ENCODE peak calls at places on chromosomes 12 and 14, in five cellular contexts. M, S, C, Q and E are unnamed samples.

GRCh38 chr14:103474893-103475292 is 47.7 kb downstream of the CKB start:
- DNase-seq in Q (no peak), S (no peak), C (no peak), M (no peak), E (no peak)

GRCh38 chr12:55862286-55862685 is 19.6 kb upstream of the MMP19 start:
- DNase-seq in S (no peak), M (no peak), Q (no peak), C (no peak), E (no peak)

GRCh38 chr12:84757978-84758377 is 154.6 kb downstream of the SLC6A15 start:
- DNase-seq in M (no peak), C (no peak), S (no peak), Q (no peak), E (no peak)

GRCh38 chr14:99603471-99603933 is 505 bp downstream of the CCDC85C start:
- DNase-seq in S (peak), M (no peak), Q (no peak), C (no peak), E (no peak)

GRCh38 chr14:26761532-26761931 is 163.7 kb upstream of the NOVA1 start:
- DNase-seq in Q (no peak), M (no peak), S (no peak), C (no peak), E (no peak)

GRCh38 chr12:101928556-101928955 is 51.2 kb downstream of the DRAM1 start:
- DNase-seq in S (no peak), Q (no peak), M (no peak), C (no peak), E (no peak)

GRCh38 chr14:56294125-56294524 is 175.9 kb downstream of the PELI2 start:
- DNase-seq in Q (no peak), C (no peak), M (no peak), S (peak), E (no peak)

GRCh38 chr14:67186369-67186768 is 2.9 kb upstream of the GARIN2 start:
- DNase-seq in S (no peak), C (no peak), M (no peak), Q (no peak), E (no peak)

GRCh38 chr14:21807975-21808374 is 134.4 kb upstream of the OR4E1 start:
- DNase-seq in Q (no peak), M (no peak), C (no peak), S (no peak), E (no peak)

GRCh38 chr12:116959845-116960514 is 49.2 kb downstream of the FBXW8 start:
- DNase-seq in C (peak), S (no peak), Q (no peak), M (no peak), E (no peak)

GRCh38 chr14:23641915-23642588 is 5.9 kb downstream of the DHRS2 start:
- DNase-seq in S (no peak), Q (peak), C (no peak), M (no peak), E (no peak)

GRCh38 chr12:29725587-29726320 is 58.0 kb downstream of the TMTC1 start:
- DNase-seq in M (no peak), S (no peak), C (peak), Q (no peak), E (no peak)

GRCh38 chr12:120736404-120737331 is 11.0 kb downstream of the ACADS start:
- DNase-seq in Q (no peak), S (no peak), C (no peak), M (no peak), E (no peak)

GRCh38 chr12:6435941-6436715 is 8.6 kb upstream of the CD27 start:
- DNase-seq in C (no peak), Q (no peak), S (no peak), M (no peak), E (no peak)

GRCh38 chr14:68018598-68018997 is 199.0 kb downstream of the RAD51B start:
- DNase-seq in Q (peak), M (no peak), S (no peak), C (no peak), E (no peak)

GRCh38 chr12:45966486-45966885 is 23.9 kb downstream of the SCAF11 start:
- DNase-seq in M (no peak), S (no peak), Q (peak), C (no peak), E (no peak)

GRCh38 chr14:44529026-44529425 is 21.9 kb upstream of the FSCB start:
- DNase-seq in S (no peak), C (no peak), Q (no peak), M (no peak), E (no peak)

GRCh38 chr14:34368115-34368970 is 93.7 kb downstream of the SPTSSA start:
- DNase-seq in C (no peak), S (no peak), M (no peak), Q (peak), E (no peak)

GRCh38 chr12:86710110-86710509 is 453.9 kb upstream of the MGAT4C start:
- DNase-seq in C (no peak), S (no peak), Q (no peak), M (no peak), E (no peak)

GRCh38 chr12:116053479-116054195 is 223.9 kb downstream of the MED13L start:
- DNase-seq in S (no peak), M (no peak), Q (peak), C (no peak), E (no peak)

GRCh38 chr14:91606851-91607250 is 96.7 kb upstream of the PPP4R3A start:
- DNase-seq in S (no peak), Q (no peak), C (no peak), M (no peak), E (no peak)

GRCh38 chr12:97923546-97923945 is 460.9 kb downstream of the RMST start:
- DNase-seq in M (no peak), C (no peak), Q (no peak), S (no peak), E (no peak)

GRCh38 chr12:119693006-119693405 is 25.1 kb downstream of the PRKAB1 start:
- DNase-seq in Q (no peak), C (no peak), M (no peak), S (no peak), E (no peak)

GRCh38 chr14:65156568-65157366 is 54.5 kb upstream of the MAX start:
- DNase-seq in Q (no peak), M (no peak), C (peak), S (no peak), E (no peak)

GRCh38 chr12:49825360-49825970 is 2.7 kb downstream of the NCKAP5L start:
- DNase-seq in Q (no peak), M (no peak), S (no peak), C (no peak), E (no peak)

GRCh38 chr12:93468008-93468371 is 676 bp downstream of the MRPL42 start:
- DNase-seq in M (no peak), S (no peak), Q (no peak), C (no peak), E (no peak)

GRCh38 chr14:103892247-103892646 is 36.0 kb upstream of the TDRD9 start:
- DNase-seq in M (no peak), S (no peak), C (no peak), Q (no peak), E (no peak)

GRCh38 chr12:110582286-110583136 is 607 bp downstream of the PPTC7 start:
- DNase-seq in Q (no peak), S (peak), M (peak), C (no peak), E (no peak)

GRCh38 chr12:110579889-110580253 is 3.2 kb downstream of the PPTC7 start:
- DNase-seq in C (no peak), Q (no peak), M (no peak), S (no peak), E (no peak)

GRCh38 chr12:110583137-110584059 is at the start of gene PPTC7:
- DNase-seq in M (peak), S (peak), Q (peak), C (peak), E (peak)

GRCh38 chr12:110579239-110579888 is 3.8 kb downstream of the PPTC7 start:
- DNase-seq in M (no peak), C (no peak), Q (no peak), S (no peak), E (no peak)

DNA sequence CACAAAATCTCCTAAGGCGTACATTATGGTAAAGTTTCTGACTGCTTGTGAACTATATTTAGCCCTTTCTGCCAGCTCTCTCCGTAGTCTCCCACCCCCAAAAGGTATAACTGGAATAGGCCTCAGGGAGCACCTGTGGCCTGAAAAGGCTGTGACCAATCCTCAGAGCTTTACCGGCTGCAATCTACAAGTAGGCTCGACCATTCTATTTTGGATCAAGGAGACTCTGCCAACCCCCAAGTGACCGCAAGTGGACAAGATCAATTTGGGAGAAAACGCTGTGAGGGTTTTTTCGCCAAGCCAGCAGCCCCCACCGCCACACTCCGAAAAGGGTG is 1.2 kb downstream of the PPTC7 start:
- DNase-seq in S (no peak), C (no peak), Q (no peak), M (peak), E (no peak)
- TF ChIP-seq SRF in S (no peak), C (no peak), Q (no peak), M (no peak), E (no peak)

DNA sequence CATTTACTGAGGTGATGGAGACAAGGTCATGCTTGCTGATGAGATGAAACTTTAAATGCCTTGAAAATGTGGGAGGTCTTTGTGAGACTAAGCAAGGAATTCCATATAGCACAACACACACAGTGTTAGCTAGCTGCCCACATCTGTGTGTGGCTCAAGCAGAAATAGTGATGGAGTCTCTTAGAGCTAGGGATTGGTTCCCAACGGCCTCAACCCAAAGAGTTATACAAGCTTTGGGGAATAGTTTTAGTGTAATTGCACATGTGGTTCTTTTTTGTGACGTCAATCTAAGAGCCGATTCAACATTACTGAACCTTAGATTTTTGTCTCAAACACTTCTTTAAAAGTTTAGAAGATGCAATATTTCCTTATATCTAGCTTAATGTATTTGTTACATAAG is 157.7 kb upstream of the LRIG3 start:
- DNase-seq in S (no peak), C (no peak), M (no peak), Q (no peak), E (no peak)
- H3K9ac ChIP-seq in S (no peak), C (no peak), M (no peak), Q (no peak), E (no peak)

DNA sequence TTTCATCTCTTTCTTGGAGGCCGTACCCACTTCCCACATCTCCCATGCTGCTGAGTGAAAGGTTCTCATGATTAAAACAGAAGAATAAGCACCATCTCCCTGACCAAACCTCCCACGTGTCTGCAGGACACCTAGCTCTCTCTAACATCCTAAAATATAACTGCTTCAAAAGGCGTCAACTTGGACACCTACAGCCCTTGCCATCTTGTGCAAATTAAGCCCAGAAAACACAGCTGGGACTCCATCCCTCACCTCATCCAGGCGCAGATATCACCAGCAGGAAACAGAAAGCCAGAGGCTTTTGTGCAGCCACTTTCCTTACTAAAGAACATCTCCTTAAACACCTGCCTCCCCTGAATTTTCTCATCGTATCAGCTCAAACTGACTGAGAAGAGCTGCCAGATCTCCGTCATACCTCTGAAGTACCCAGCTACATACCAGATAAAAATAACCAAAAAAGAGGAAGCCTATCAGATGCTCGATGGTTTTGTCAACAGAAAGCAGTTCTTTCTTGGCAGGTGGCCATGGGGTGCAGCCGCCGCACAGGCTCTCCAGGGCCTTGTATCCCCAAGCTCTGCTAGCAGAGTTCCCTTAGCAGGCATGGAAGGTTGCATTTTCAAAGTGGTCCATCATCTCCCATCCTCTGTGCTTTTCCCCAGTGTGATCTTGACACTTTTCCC is 28.8 kb downstream of the MAP3K9 start:
- DNase-seq in M (no peak), Q (no peak), S (no peak), C (peak), E (no peak)
- TF ChIP-seq SRF in M (no peak), Q (no peak), S (no peak), C (no peak), E (no peak)

GRCh38 chr12:76764856-76765255 is 941 bp downstream of the ZDHHC17 start:
- DNase-seq in S (no peak), M (no peak), Q (peak), C (no peak), E (no peak)

GRCh38 chr12:76766161-76766560 is 2.2 kb downstream of the ZDHHC17 start:
- DNase-seq in C (no peak), S (no peak), M (no peak), Q (no peak), E (no peak)

GRCh38 chr12:76763746-76764675 is at the start of gene ZDHHC17:
- DNase-seq in C (peak), Q (peak), S (peak), M (peak), E (peak)

GRCh38 chr12:76768566-76768965 is 4.7 kb downstream of the ZDHHC17 start:
- DNase-seq in M (no peak), S (no peak), Q (no peak), C (no peak), E (no peak)

DNA sequence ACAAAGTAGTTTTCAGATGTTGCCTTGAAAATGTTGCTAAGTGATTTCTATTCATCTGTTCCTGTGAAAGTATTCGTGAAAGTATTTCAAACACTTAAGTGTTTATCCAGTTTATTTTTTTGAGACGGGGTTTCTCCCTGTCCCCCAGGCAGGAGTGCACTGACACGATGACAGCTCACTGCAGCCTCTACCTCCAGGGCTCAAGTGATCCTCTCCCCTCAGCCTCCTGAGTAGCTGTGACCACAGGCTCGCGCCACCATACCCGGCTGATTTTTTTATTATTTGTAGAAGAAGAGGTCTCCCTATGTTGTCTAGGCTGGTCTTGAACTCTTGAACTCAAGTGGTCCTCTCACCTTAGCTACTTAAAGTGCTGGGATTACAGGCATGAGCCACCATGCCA is 1.7 kb downstream of the ZDHHC17 start:
- DNase-seq in M (no peak), S (no peak), C (no peak), Q (no peak), E (no peak)
- H3K9ac ChIP-seq in M (peak), S (no peak), C (no peak), Q (peak), E (no peak)

GRCh38 chr12:80634903-80635302 is 72.5 kb upstream of the MYF6 start:
- DNase-seq in S (no peak), Q (no peak), C (no peak), M (no peak), E (no peak)
- TF ChIP-seq SRF in S (no peak), Q (no peak), C (no peak), M (no peak), E (no peak)

GRCh38 chr12:51343201-51343600 is 3.3 kb downstream of the CELA1 start:
- DNase-seq in C (no peak), Q (no peak), M (no peak), S (no peak), E (no peak)

GRCh38 chr12:51345681-51346080 is 798 bp downstream of the CELA1 start:
- DNase-seq in M (peak), S (no peak), C (no peak), Q (no peak), E (no peak)

GRCh38 chr12:51348116-51348515 is 1.6 kb upstream of the CELA1 start:
- DNase-seq in C (no peak), M (no peak), S (no peak), Q (no peak), E (no peak)

GRCh38 chr12:51349026-51349425 is 2.5 kb upstream of the CELA1 start:
- DNase-seq in M (no peak), S (no peak), C (no peak), Q (no peak), E (no peak)

DNA sequence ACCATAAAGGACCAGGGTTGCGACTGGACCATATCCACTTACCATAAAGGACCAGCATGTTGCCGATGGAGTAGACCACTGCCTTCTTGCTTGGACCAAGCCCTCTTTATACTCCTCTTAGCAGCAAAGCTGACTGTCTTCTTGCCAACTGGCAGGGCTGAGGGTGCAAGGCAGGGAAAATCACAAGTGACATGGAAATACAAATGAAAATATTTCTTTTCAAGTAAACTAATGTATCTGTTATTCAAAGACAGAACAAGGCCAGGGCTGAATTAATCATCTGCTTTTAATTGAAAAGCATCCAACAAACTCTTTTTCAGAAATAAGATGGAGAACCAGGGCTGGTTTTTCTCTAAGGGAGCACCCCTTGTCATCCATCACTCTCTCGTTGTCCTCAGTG is at the start of gene CELA1:
- DNase-seq in Q (no peak), S (no peak), M (no peak), C (no peak), E (no peak)
- H3K9ac ChIP-seq in Q (no peak), S (no peak), M (no peak), C (no peak), E (no peak)

GRCh38 chr14:37903561-37904191 is 304.0 kb upstream of the SSTR1 start:
- DNase-seq in Q (peak), M (peak), S (no peak), C (no peak), E (peak)

GRCh38 chr14:37899365-37899764 is 303.9 kb downstream of the TTC6 start:
- DNase-seq in C (no peak), Q (no peak), M (no peak), S (no peak), E (no peak)

GRCh38 chr14:37900582-37900981 is 305.2 kb downstream of the TTC6 start:
- DNase-seq in M (no peak), C (no peak), S (no peak), Q (no peak), E (no peak)

DNA sequence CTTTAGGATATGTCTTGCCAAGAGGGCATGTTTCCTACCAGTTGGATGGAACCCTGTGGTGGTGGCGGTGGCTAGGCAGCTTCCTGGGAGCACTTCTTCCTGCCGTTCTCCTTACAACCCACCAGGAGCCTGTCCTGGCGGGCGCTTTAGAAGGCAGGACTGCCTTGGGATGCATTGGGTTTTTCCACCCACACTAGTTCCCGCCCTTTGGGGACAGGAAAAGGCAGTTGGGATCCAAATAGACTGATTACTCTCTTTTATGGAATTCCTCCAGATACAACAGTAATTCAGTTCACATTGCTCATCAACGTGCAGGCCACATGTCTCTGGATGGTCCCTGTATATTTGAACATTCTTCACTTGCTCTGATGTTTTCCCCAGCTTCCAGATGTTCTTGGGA is 305.7 kb upstream of the SSTR1 start:
- DNase-seq in M (no peak), Q (no peak), S (no peak), C (no peak), E (no peak)
- TF ChIP-seq SRF in M (no peak), Q (no peak), S (no peak), C (no peak), E (no peak)

DNA sequence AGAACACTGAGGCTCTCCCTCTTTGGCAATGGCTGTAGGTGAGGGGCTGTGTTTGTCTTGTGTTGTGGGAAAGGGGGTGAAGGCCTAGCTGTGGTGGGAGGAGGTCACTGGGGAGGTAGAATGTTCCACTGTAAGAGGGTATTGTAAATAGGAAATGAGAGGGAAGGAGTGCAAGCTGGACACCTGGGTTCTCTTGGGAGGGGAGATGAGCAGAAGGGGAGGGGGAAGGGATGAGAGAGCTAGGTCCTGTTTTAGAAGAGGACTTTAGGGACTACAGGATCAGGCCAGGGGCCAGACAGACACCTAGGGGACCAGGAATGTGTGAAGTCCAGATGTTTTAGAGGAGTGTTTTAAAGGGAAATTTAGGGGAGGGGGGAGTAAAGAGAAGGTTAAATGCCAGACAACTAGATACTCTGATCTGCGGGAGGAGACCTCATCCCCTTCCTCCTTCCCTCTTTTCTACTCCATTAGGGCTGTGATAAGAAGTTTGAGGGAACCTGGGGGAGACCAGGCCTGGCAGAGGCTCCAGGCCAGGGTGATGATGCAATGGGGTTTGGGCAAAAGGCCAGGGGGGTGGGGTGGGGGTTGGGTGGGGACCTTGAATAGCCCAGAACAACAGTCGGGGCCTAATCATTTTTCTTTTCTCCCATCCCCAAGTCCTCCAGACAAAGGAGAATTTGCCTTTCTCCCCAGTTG is 2.0 kb downstream of the ITGA5 start:
- DNase-seq in S (no peak), C (no peak), M (peak), Q (no peak), E (no peak)
- H3K9ac ChIP-seq in S (no peak), C (no peak), M (peak), Q (no peak), E (no peak)